ENCODE peak calls at places on chromosomes 6 and 20, in seven cellular contexts. E is K562, K is transverse colon, B is spleen, Y is sigmoid colon, I is HCT116, N is esophagus muscularis mucosa. Z is an unnamed sample.

GRCh38 chr6:154878866-154879491 is 116.1 kb upstream of the TIAM2 start:
- DNase-seq in Y (no peak), B (no peak), N (peak; percentile 78), E (no peak), I (no peak), K (no peak), Z (no peak)

GRCh38 chr6:42249279-42249678 is 31.6 kb upstream of the MRPS10 start:
- DNase-seq in K (no peak), E (no peak), N (no peak), Y (no peak), I (no peak), B (no peak), Z (no peak)

GRCh38 chr20:34403908-34404307 is 40.8 kb downstream of the ITCH start:
- DNase-seq in I (no peak), E (no peak), N (no peak), Y (no peak), K (no peak), B (no peak), Z (peak; percentile 23)

GRCh38 chr6:148509789-148510581 is 167.3 kb downstream of the SASH1 start:
- DNase-seq in N (no peak), I (no peak), Y (peak; percentile 92), B (no peak), E (no peak), K (peak; percentile 59), Z (no peak)

GRCh38 chr6:158031445-158032353 is 50.0 kb downstream of the SYNJ2 start:
- DNase-seq in E (peak; percentile 81), N (no peak), Y (peak; percentile 74), B (no peak), K (peak; percentile 40), I (peak; percentile 54), Z (no peak)

GRCh38 chr6:16694789-16695188 is 66.5 kb downstream of the ATXN1 start:
- DNase-seq in I (no peak), Y (no peak), N (no peak), B (no peak), K (no peak), E (no peak), Z (no peak)

GRCh38 chr6:9537381-9537780 is 877.5 kb downstream of the TFAP2A start:
- DNase-seq in K (no peak), N (no peak), E (no peak), I (no peak), Y (no peak), B (no peak), Z (no peak)

GRCh38 chr20:10783660-10784336 is 110.0 kb upstream of the JAG1 start:
- DNase-seq in B (no peak), K (no peak), I (no peak), N (peak; percentile 21), Y (no peak), E (no peak), Z (no peak)

GRCh38 chr6:54183616-54184015 is 72.4 kb downstream of the MLIP start:
- DNase-seq in I (no peak), E (no peak), Y (no peak), N (no peak), K (no peak), B (no peak), Z (no peak)

GRCh38 chr20:19519461-19519860 is 238.6 kb upstream of the RIN2 start:
- DNase-seq in K (no peak), N (no peak), Y (no peak), B (no peak), I (no peak), E (no peak), Z (no peak)

GRCh38 chr20:51972031-51972430 is 169.7 kb upstream of the SALL4 start:
- DNase-seq in Y (no peak), N (no peak), I (no peak), B (no peak), E (no peak), K (no peak), Z (no peak)

GRCh38 chr20:51014797-51015722 is 7.8 kb downstream of the KCNG1 start:
- DNase-seq in B (peak; percentile 59), N (no peak), I (no peak), K (peak; percentile 61), E (peak; percentile 69), Y (no peak), Z (no peak)

GRCh38 chr20:62010551-62011402 is 54.9 kb downstream of the TAF4 start:
- DNase-seq in N (no peak), B (no peak), E (peak; percentile 51), K (peak; percentile 53), Y (no peak), I (peak; percentile 10), Z (peak; percentile 73)

GRCh38 chr20:61973515-61974356 is 91.9 kb downstream of the TAF4 start:
- DNase-seq in I (no peak), B (peak; percentile 49), Y (no peak), N (no peak), E (no peak), K (no peak), Z (no peak)

GRCh38 chr20:61127311-61128044 is 124.6 kb upstream of the CDH4 start:
- DNase-seq in E (no peak), B (no peak), I (no peak), K (no peak), N (no peak), Y (no peak), Z (no peak)

GRCh38 chr20:21272279-21272678 is 30.9 kb upstream of the XRN2 start:
- DNase-seq in I (no peak), B (no peak), E (no peak), Y (no peak), K (no peak), N (no peak), Z (no peak)

GRCh38 chr20:21269772-21270171 is 33.4 kb upstream of the XRN2 start:
- DNase-seq in K (no peak), N (no peak), Y (no peak), E (no peak), I (no peak), B (no peak), Z (no peak)

GRCh38 chr20:21270806-21271205 is 32.3 kb upstream of the XRN2 start:
- DNase-seq in Y (no peak), N (no peak), I (no peak), B (no peak), K (no peak), E (no peak), Z (no peak)

GRCh38 chr20:21272679-21273078 is 30.5 kb upstream of the XRN2 start:
- DNase-seq in B (no peak), E (no peak), N (no peak), K (no peak), Y (no peak), I (no peak), Z (no peak)
- TF ChIP-seq POLR2AphosphoS5 in B (no peak), E (no peak), N (no peak), K (no peak), Y (no peak), I (no peak), Z (no peak)

DNA sequence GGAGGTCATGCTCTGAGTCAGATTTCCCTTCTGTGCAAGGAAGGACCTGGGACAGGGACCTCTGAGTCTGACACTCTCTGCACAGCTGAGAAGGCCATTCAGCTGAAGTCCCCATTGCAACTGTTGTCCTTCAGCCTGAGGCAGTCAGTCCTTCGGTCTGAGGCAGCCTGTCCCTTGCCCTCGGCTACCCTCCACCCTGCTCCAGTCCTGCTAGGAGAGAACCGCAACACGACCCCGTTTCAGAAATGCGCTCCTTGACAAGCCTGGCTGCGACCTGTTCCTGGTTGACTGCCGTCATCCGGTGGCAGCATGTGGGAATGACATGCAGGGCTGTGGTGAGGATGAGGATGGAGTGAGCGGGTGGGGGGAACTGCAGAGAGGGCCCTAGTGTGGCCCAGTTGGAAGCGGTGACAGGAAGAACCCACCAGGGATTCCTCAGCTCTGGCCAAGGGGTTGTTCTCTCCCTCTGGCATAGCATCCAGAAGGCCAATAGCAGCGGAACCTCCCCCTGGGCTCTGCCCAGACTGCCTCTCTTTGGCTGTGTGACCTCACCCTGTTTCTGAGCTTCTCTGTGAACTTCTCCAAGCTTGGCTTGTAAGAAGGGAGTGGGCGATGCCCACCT is 40.3 kb upstream of the ANGPT4 start:
- DNase-seq in I (peak; percentile 48), Y (peak; percentile 75), B (peak; percentile 91), K (peak; percentile 61), E (peak; percentile 21), N (no peak), Z (peak; percentile 67)
- TF ChIP-seq POLR2A in I (no peak), Y (no peak), B (no peak), K (no peak), E (no peak), N (no peak), Z (no peak)

DNA sequence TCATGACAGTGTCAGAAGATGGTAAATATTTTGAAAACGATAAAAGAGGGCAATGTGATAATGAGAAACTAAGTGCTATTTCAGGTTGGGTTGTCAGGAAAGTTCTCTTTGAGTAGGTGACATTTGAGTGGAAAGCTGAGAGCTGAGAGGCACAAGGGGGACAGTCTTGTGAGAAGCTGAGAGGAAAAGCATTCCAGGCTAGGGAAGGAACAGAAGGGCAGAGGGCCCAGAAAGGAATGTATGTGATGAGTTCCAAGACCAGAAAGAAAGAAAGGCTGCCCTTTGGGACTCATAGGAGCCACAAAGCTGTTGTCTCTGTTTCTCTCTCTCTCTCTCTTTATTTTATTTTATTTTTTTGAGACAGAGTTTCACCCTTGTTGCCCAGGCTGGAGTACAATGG is 7.6 kb upstream of the RNF182 start:
- DNase-seq in B (no peak), I (no peak), N (no peak), Y (no peak), K (no peak), E (no peak), Z (no peak)
- TF ChIP-seq POLR2AphosphoS5 in B (no peak), I (no peak), N (no peak), Y (no peak), K (no peak), E (no peak), Z (no peak)

DNA sequence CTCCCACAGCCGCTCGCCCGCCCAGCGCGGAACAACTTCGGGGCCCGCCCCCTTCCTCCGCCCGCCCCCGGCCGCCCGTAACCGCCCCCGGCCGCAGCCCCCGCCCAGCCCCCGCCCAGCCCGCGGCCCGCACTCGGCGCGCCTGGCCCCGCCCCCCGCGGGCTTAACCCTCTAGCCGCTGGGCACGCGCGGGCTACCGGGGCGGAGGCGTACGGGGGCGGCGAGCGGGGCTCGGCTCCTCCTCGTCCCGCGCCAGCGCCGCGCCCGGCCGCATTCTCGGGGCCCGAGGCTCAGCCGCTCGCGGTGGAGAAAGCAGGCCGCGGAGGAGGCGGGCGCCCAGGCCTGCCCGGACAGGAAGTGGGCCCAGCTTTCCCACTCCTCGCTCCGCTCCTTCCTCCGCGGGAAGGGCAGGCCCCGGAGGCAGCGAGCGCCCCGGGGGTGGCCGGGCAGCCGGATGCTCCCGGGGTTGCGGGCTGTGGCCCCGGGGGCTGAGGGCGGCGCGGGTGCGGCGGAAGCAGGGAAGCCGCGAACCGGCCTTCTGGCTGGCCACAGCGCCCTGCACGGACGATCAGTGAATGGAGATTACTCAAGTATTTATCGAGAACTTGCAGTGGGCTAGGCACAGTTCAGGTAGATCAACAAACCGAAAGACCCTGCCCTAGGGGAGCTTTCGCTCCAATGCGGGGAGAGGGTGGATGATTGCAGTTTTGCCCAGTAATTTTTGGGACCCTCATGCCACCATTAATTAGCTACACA is at the start of gene TRAM2:
- DNase-seq in Y (peak; percentile 92), N (peak; percentile 95), K (peak; percentile 89), B (peak; percentile 96), I (peak; percentile 27), E (peak; percentile 95), Z (peak; percentile 67)
- TF ChIP-seq POLR2A in Y (peak; percentile 19), N (peak; percentile 49), K (peak; percentile 71), B (no peak), I (peak; percentile 57), E (peak; percentile 80), Z (peak; percentile 62)